ENCODE peak calls at places on chromosome 3, in eight cellular contexts. I is AG04450, K is colonic mucosa, Z is PC-9, F is cardiac fibroblast, L is adrenal gland, D is GM23338, G is astrocyte of the spinal cord. Y is an unnamed sample.

GRCh38 chr3:147184794-147185193 is 221.5 kb downstream of the ZIC4 start:
- DNase-seq in I (no peak), K (no peak), Z (no peak), F (no peak), L (no peak), D (no peak), G (no peak), Y (no peak)

GRCh38 chr3:179063945-179064560 is 7.6 kb downstream of the ZMAT3 start:
- DNase-seq in I (no peak), K (no peak), Z (no peak), F (peak), L (no peak), D (no peak), G (no peak), Y (peak)

GRCh38 chr3:154301556-154301955 is 22.7 kb downstream of the DHX36 start:
- DNase-seq in I (no peak), K (no peak), Z (no peak), F (no peak), L (no peak), D (no peak), G (no peak), Y (no peak)

GRCh38 chr3:129950318-129951046 is 24.0 kb upstream of the TRH start:
- DNase-seq in I (no peak), K (no peak), Z (no peak), F (no peak), L (peak), D (no peak), G (no peak), Y (no peak)

GRCh38 chr3:79184226-79184625 is 583.6 kb downstream of the ROBO1 start:
- DNase-seq in I (no peak), K (no peak), Z (no peak), F (no peak), L (no peak), D (no peak), G (no peak), Y (no peak)

GRCh38 chr3:104687362-104687761 is 679.3 kb upstream of the ALCAM start:
- DNase-seq in I (no peak), K (no peak), Z (no peak), F (no peak), L (no peak), D (no peak), G (no peak), Y (no peak)

GRCh38 chr3:38541800-38542199 is 45.7 kb downstream of the EXOG start:
- DNase-seq in I (no peak), K (no peak), Z (no peak), F (peak), L (no peak), D (no peak), G (no peak), Y (no peak)

GRCh38 chr3:67518196-67518595 is 136.2 kb downstream of the SUCLG2 start:
- DNase-seq in I (no peak), K (no peak), Z (no peak), F (no peak), L (no peak), D (no peak), G (no peak), Y (no peak)

GRCh38 chr3:33299395-33300081 is 22.3 kb downstream of the FBXL2 start:
- DNase-seq in I (no peak), K (no peak), Z (peak), F (peak), L (no peak), D (no peak), G (peak), Y (peak)

GRCh38 chr3:41682996-41683395 is 278.9 kb downstream of the ULK4 start:
- DNase-seq in I (peak), K (no peak), Z (no peak), F (peak), L (no peak), D (no peak), G (peak), Y (peak)

GRCh38 chr3:168860592-168860991 is 764.9 kb upstream of the GOLIM4 start:
- DNase-seq in I (no peak), K (no peak), Z (no peak), F (no peak), L (no peak), D (no peak), G (no peak), Y (no peak)

GRCh38 chr3:11908981-11909698 is 62.5 kb upstream of the TAMM41 start:
- DNase-seq in I (no peak), K (no peak), Z (no peak), F (no peak), L (no peak), D (no peak), G (no peak), Y (no peak)

GRCh38 chr3:197356741-197357140 is 58.3 kb upstream of the DLG1 start:
- DNase-seq in I (no peak), K (no peak), Z (no peak), F (no peak), L (no peak), D (no peak), G (no peak), Y (no peak)

GRCh38 chr3:188578579-188579363 is 424.8 kb downstream of the LPP start:
- DNase-seq in I (peak), K (no peak), Z (no peak), F (peak), L (peak), D (no peak), G (peak), Y (peak)

GRCh38 chr3:188080091-188080490 is 73.9 kb upstream of the LPP start:
- DNase-seq in I (no peak), K (no peak), Z (no peak), F (no peak), L (no peak), D (no peak), G (no peak), Y (no peak)

GRCh38 chr3:159987291-159987711 is 1.3 kb upstream of the IL12A start:
- DNase-seq in I (no peak), K (no peak), Z (no peak), F (peak), L (no peak), D (peak), G (peak), Y (no peak)

GRCh38 chr3:127135241-127136023 is 57.5 kb upstream of the PRR23E start:
- DNase-seq in I (no peak), K (no peak), Z (no peak), F (peak), L (peak), D (peak), G (peak), Y (no peak)

GRCh38 chr3:71128951-71129350 is 454.6 kb downstream of the FOXP1 start:
- DNase-seq in I (no peak), K (no peak), Z (no peak), F (peak), L (no peak), D (no peak), G (no peak), Y (no peak)

GRCh38 chr3:104392327-104392726 is 974.4 kb upstream of the ALCAM start:
- DNase-seq in I (no peak), K (no peak), Z (no peak), F (no peak), L (no peak), D (peak), G (no peak), Y (no peak)

GRCh38 chr3:132538072-132538471 is 59.0 kb upstream of the ACKR4 start:
- DNase-seq in I (no peak), K (no peak), Z (no peak), F (no peak), L (no peak), D (no peak), G (no peak), Y (no peak)

GRCh38 chr3:154552338-154552737 is 122.3 kb upstream of the GPR149 start:
- DNase-seq in I (no peak), K (no peak), Z (no peak), F (no peak), L (no peak), D (peak), G (no peak), Y (no peak)

GRCh38 chr3:44128057-44128775 is 113.5 kb upstream of the TOPAZ1 start:
- DNase-seq in I (no peak), K (no peak), Z (no peak), F (peak), L (no peak), D (peak), G (no peak), Y (no peak)

GRCh38 chr3:119330858-119331257 is 36.7 kb downstream of the ARHGAP31 start:
- DNase-seq in I (no peak), K (no peak), Z (no peak), F (no peak), L (no peak), D (no peak), G (no peak), Y (no peak)

GRCh38 chr3:183006396-183007002 is 26.2 kb upstream of the DCUN1D1 start:
- DNase-seq in I (no peak), K (no peak), Z (no peak), F (no peak), L (no peak), D (peak), G (no peak), Y (no peak)

GRCh38 chr3:56801597-56802410 is at the start of gene ARHGEF3:
- DNase-seq in I (no peak), K (peak), Z (peak), F (peak), L (peak), D (peak), G (peak), Y (no peak)

GRCh38 chr3:43699864-43700263 is 9.1 kb downstream of the ABHD5 start:
- DNase-seq in I (no peak), K (no peak), Z (no peak), F (no peak), L (no peak), D (peak), G (peak), Y (no peak)

GRCh38 chr3:50655009-50655830 is 19.5 kb upstream of the DOCK3 start:
- DNase-seq in I (no peak), K (no peak), Z (no peak), F (peak), L (no peak), D (no peak), G (no peak), Y (no peak)

GRCh38 chr3:193078996-193079731 is 161.5 kb upstream of the MB21D2 start:
- DNase-seq in I (no peak), K (no peak), Z (no peak), F (no peak), L (no peak), D (peak), G (no peak), Y (no peak)

GRCh38 chr3:63279000-63279366 is 875 bp downstream of the SYNPR start:
- DNase-seq in I (no peak), K (no peak), Z (no peak), F (no peak), L (no peak), D (peak), G (no peak), Y (no peak)

GRCh38 chr3:102258666-102259227 is 176.1 kb upstream of the ZPLD1 start:
- DNase-seq in I (no peak), K (no peak), Z (no peak), F (no peak), L (no peak), D (no peak), G (no peak), Y (no peak)

GRCh38 chr3:10763248-10763620 is 52.8 kb upstream of the SLC6A11 start:
- DNase-seq in I (no peak), K (no peak), Z (no peak), F (no peak), L (no peak), D (no peak), G (no peak), Y (no peak)

GRCh38 chr3:172836390-172836997 is 86.0 kb downstream of the ECT2 start:
- DNase-seq in I (no peak), K (peak), Z (no peak), F (peak), L (peak), D (peak), G (peak), Y (peak)

GRCh38 chr3:12229144-12229871 is 59.6 kb upstream of the PPARG start:
- DNase-seq in I (no peak), K (no peak), Z (no peak), F (no peak), L (no peak), D (no peak), G (peak), Y (no peak)

GRCh38 chr3:4394048-4394447 is 73.0 kb downstream of the SUMF1 start:
- DNase-seq in I (no peak), K (no peak), Z (no peak), F (peak), L (no peak), D (no peak), G (peak), Y (no peak)

GRCh38 chr3:70855139-70855538 is 542.7 kb upstream of the MDFIC2 start:
- DNase-seq in I (no peak), K (no peak), Z (no peak), F (no peak), L (no peak), D (no peak), G (no peak), Y (no peak)

GRCh38 chr3:2940062-2940461 is 170.1 kb downstream of the IL5RA start:
- DNase-seq in I (no peak), K (no peak), Z (no peak), F (no peak), L (no peak), D (no peak), G (no peak), Y (no peak)

GRCh38 chr3:2937055-2937454 is 173.1 kb downstream of the IL5RA start:
- DNase-seq in I (no peak), K (no peak), Z (no peak), F (no peak), L (no peak), D (no peak), G (no peak), Y (no peak)

DNA sequence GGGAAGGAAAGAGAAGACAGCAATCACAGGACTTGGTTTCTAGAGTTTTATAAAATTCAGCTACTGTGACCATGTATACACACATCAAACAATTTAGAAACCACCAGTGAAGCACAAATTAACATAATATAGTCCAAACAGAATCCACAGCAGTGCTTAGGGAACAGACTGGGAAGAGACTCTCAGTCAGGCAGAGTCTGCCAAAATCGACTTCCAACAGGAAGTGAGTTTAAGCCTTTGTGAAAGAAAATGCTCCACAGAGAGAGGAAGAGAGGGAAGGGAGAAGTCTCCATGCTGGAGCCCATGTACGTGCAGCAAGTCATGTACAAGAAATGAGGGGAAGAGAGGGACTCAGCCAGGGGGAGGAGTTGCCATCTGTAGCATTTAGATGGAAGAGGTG is 172.6 kb downstream of the IL5RA start:
- DNase-seq in I (no peak), K (no peak), Z (no peak), F (no peak), L (no peak), D (no peak), G (no peak), Y (no peak)
- TF ChIP-seq CTCF in I (no peak), K (no peak), Z (no peak), F (no peak), L (no peak), D (no peak), G (no peak), Y (no peak)

DNA sequence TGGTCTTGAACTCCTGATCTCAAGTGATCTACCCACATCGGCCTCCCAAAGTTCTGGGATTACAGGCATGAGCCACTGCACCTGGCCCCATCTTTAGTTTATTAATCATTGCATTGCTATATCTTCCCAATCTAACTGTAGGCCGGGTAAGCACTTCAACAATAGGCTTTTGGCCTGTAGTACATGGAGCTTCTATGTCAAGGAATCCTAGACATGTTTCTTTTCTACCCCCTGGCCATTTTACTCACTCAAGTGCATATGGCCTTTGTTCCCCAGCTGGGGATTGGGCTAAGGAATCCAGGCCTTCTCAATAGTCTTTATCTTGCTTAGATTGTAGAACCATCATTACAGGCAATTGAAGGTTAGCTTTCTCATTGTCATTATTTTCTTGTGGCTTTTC is 122.3 kb upstream of the MBNL1 start:
- DNase-seq in I (no peak), K (no peak), Z (no peak), F (no peak), L (no peak), D (no peak), G (no peak), Y (no peak)
- H3K4me3 ChIP-seq in I (no peak), K (no peak), Z (no peak), F (no peak), L (no peak), D (no peak), G (no peak), Y (no peak)

GRCh38 chr3:47666118-47666517 is 87.5 kb upstream of the CSPG5 start:
- DNase-seq in I (no peak), K (no peak), Z (no peak), F (no peak), L (no peak), D (no peak), G (no peak), Y (no peak)
- TF ChIP-seq CTCF in I (no peak), K (no peak), Z (no peak), F (no peak), L (no peak), D (no peak), G (no peak), Y (no peak)

GRCh38 chr3:66299893-66300292 is 79.1 kb downstream of the SLC25A26 start:
- DNase-seq in I (no peak), K (no peak), Z (no peak), F (no peak), L (no peak), D (no peak), G (no peak), Y (no peak)

GRCh38 chr3:66298591-66298990 is 77.8 kb downstream of the SLC25A26 start:
- DNase-seq in I (no peak), K (no peak), Z (no peak), F (no peak), L (no peak), D (no peak), G (no peak), Y (no peak)

GRCh38 chr3:66302288-66302687 is 81.5 kb downstream of the SLC25A26 start:
- DNase-seq in I (no peak), K (no peak), Z (no peak), F (peak), L (no peak), D (no peak), G (no peak), Y (no peak)

GRCh38 chr3:66297260-66297863 is 76.6 kb downstream of the SLC25A26 start:
- DNase-seq in I (no peak), K (no peak), Z (no peak), F (peak), L (no peak), D (no peak), G (peak), Y (no peak)

GRCh38 chr3:66297917-66298316 is 77.1 kb downstream of the SLC25A26 start:
- DNase-seq in I (peak), K (no peak), Z (no peak), F (peak), L (no peak), D (no peak), G (peak), Y (no peak)
- H3K4me3 ChIP-seq in I (no peak), K (no peak), Z (no peak), F (no peak), L (no peak), D (no peak), G (no peak), Y (no peak)

GRCh38 chr3:139509631-139510030 is 29.9 kb downstream of the RBP1 start:
- DNase-seq in I (no peak), K (no peak), Z (no peak), F (no peak), L (no peak), D (no peak), G (no peak), Y (no peak)

GRCh38 chr3:139505829-139506386 is 29.6 kb upstream of the RBP2 start:
- DNase-seq in I (no peak), K (no peak), Z (no peak), F (no peak), L (no peak), D (no peak), G (no peak), Y (no peak)

GRCh38 chr3:139506792-139507191 is 30.5 kb upstream of the RBP2 start:
- DNase-seq in I (no peak), K (no peak), Z (no peak), F (no peak), L (no peak), D (peak), G (no peak), Y (no peak)
- TF ChIP-seq CTCF in I (no peak), K (no peak), Z (no peak), F (no peak), L (no peak), D (peak), G (no peak), Y (no peak)

Y was measured in AG09309.